ENCODE peak calls at places on chromosomes 7 and 10, in four cellular contexts. U, T, Z and N are unnamed samples.

GRCh38 chr10:17685227-17685840 is 41.4 kb downstream of the STAM start:
- DNase-seq in Z (no peak), U (no peak), T (peak; percentile 16), N (no peak)

GRCh38 chr7:152956006-152956405 is 196.5 kb downstream of the ACTR3B start:
- DNase-seq in U (no peak), Z (no peak), T (no peak), N (no peak)

GRCh38 chr10:95656291-95657164 is at the start of gene ALDH18A1:
- DNase-seq in U (peak; percentile 95), Z (peak; percentile 84), T (peak; percentile 91), N (peak; percentile 93)

GRCh38 chr10:69425513-69426298 is 9.0 kb upstream of the TACR2 start:
- DNase-seq in Z (no peak), T (no peak), U (peak; percentile 77), N (no peak)

GRCh38 chr7:86454753-86455152 is 189.0 kb upstream of the GRM3 start:
- DNase-seq in U (no peak), T (no peak), Z (no peak), N (no peak)

GRCh38 chr7:129122751-129123516 is 21.6 kb upstream of the TSPAN33 start:
- DNase-seq in T (no peak), Z (no peak), U (no peak), N (no peak)

GRCh38 chr7:98922392-98923107 is 44.2 kb downstream of the TRRAP start:
- DNase-seq in T (peak; percentile 80), U (peak; percentile 52), Z (no peak), N (no peak)

GRCh38 chr7:122518488-122518887 is 180.4 kb downstream of the RNF133 start:
- DNase-seq in Z (no peak), T (no peak), U (no peak), N (no peak)

GRCh38 chr7:19899517-19899916 is 126.1 kb upstream of the TMEM196 start:
- DNase-seq in T (peak; percentile 78), Z (no peak), U (no peak), N (no peak)

GRCh38 chr7:38658916-38659315 is 27.7 kb upstream of the AMPH start:
- DNase-seq in T (no peak), U (no peak), Z (no peak), N (no peak)

GRCh38 chr10:97278491-97278989 is 13.9 kb downstream of the ARHGAP19 start:
- DNase-seq in T (peak; percentile 97), Z (no peak), U (no peak), N (no peak)

GRCh38 chr10:72426982-72427381 is 72.3 kb upstream of the DNAJB12 start:
- DNase-seq in Z (no peak), U (no peak), T (no peak), N (peak; percentile 32)

GRCh38 chr7:66183700-66184099 is 21.4 kb upstream of the TPST1 start:
- DNase-seq in U (no peak), T (peak; percentile 96), Z (no peak), N (no peak)

GRCh38 chr10:47454294-47455058 is 29.4 kb downstream of the ANXA8 start:
- DNase-seq in Z (no peak), T (no peak), U (no peak), N (no peak)
- TF ChIP-seq CTCF in Z (no peak), T (no peak), U (no peak), N (no peak)

GRCh38 chr10:84076540-84077195 is 62.6 kb upstream of the GHITM start:
- DNase-seq in U (no peak), T (peak; percentile 36), Z (no peak), N (peak; percentile 12)
- TF ChIP-seq CTCF in U (no peak), T (peak; percentile 45), Z (no peak), N (no peak)

DNA sequence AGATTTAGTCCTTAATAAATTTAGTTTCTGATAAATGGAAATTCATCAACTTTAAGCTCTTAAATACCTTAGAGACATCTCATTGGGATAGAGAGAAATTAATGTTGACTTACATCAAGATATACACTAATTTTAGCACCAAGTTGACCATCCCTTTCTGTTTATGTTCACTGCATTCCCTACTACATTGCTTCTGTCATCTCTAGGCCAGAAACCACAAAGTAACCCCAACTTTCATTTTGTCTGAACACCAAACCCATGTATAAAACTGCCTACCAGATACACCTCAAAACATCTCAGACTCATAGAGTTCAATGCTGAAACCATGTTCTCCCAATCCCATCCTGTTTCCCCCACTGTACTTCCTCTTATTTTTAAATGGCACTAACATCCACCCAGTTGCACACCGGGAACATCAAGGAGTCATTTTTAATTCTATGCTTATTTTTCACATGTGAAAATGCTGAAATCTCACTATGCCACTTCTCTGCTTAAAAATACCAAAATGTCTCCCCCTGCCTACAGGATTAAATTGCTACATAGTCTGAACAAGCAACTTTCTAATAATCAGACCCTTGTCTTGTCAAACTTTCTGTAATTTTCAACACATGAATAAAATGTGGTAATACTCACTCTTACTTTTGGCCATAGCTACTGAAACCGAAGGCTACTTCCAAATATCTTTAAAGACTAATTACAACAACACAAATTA is 201.6 kb downstream of the SEMA3D start:
- DNase-seq in U (no peak), Z (no peak), T (peak; percentile 27), N (no peak)
- TF ChIP-seq CTCF in U (no peak), Z (no peak), T (peak; percentile 31), N (no peak)

DNA sequence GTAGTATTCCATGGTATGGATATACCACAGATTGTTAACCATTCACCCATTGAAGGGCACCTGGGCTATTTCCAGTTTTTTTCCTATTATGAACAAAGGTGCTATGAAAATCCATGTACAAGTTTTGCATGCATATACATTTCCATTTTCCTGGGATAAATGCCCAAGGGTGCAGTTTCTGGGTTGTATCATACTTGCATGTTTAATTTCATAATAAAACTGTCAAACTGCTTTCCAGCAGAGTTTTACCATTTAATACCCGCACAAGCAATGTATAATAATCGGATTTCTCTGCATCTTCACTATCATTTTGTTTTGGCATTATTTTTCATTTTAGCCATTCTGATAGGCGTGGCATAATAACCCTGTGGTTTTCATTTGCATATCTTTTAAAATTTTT is 154.3 kb upstream of the CXCL12 start:
- DNase-seq in U (no peak), Z (no peak), T (no peak), N (no peak)
- TF ChIP-seq CTCF in U (no peak), Z (no peak), T (no peak), N (no peak)

DNA sequence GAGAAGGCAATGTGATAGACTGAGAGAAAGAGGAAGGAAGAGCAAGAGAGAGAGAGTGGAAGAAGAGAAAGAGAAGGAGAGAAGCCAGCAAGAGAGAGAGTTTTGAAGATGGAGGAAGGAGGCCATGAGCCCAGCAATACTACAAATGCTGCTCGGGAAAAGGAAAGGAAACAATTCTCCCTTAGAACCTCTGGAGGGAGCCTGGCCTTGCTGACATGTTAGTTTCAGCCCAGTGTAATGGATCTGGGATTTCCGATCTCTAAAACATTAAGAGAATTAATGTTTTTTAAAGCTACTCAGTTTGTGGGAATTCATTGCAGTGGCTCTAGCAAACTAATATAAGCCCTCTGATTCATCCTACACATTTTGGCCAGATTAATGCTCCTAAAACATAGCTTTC is 206.8 kb upstream of the MTPN start:
- DNase-seq in T (no peak), U (no peak), Z (no peak), N (peak; percentile 9)
- TF ChIP-seq CTCF in T (no peak), U (no peak), Z (no peak), N (no peak)

GRCh38 chr10:51679841-51680240 is 19.6 kb downstream of the CSTF2T start:
- DNase-seq in T (no peak), U (no peak), Z (no peak), N (no peak)
- TF ChIP-seq CTCF in T (no peak), U (no peak), Z (no peak), N (no peak)

GRCh38 chr10:6973904-6974303 is 393.8 kb upstream of the PRKCQ start:
- DNase-seq in T (no peak), Z (no peak), U (no peak), N (no peak)

GRCh38 chr10:6980353-6980752 is 400.3 kb upstream of the PRKCQ start:
- DNase-seq in T (no peak), Z (no peak), U (no peak), N (no peak)

GRCh38 chr10:6977641-6978627 is 397.9 kb upstream of the PRKCQ start:
- DNase-seq in Z (no peak), T (no peak), U (no peak), N (no peak)
- TF ChIP-seq CTCF in Z (no peak), T (no peak), U (no peak), N (no peak)

GRCh38 chr7:126792501-126792900 is 460.2 kb downstream of the GRM8 start:
- DNase-seq in U (no peak), Z (no peak), T (no peak), N (no peak)

GRCh38 chr7:126791306-126791705 is 461.4 kb downstream of the GRM8 start:
- DNase-seq in Z (no peak), T (peak; percentile 12), U (no peak), N (no peak)

GRCh38 chr7:126790763-126791162 is 462.0 kb downstream of the GRM8 start:
- DNase-seq in Z (no peak), T (no peak), U (no peak), N (no peak)
- TF ChIP-seq CTCF in Z (no peak), T (no peak), U (no peak), N (peak; percentile 63)